ENCODE peak calls at places on chromosomes 1 and 21, in ten cellular contexts. Y is stimulated activated CD4-positive, alpha-beta T cell treated with anti-CD3 and anti-CD28 coated beads, Interleukin-4, amount 100 ng/mL, for 48 hours; W is choroid plexus epithelial cell; J is neural progenitor cell; A is HEK293T; S is trophoblast cell; C is activated naive CD8-positive, alpha-beta T cell treated with anti-CD3 and anti-CD28 coated beads, Interleukin-2, amount 50 U/mL, for 24 hours; X is cardiac muscle cell; L is glomerular endothelial cell; Z is left ventricle myocardium inferior. D is an unnamed sample.

GRCh38 chr1:182206628-182207239 is 145.2 kb upstream of the ZNF648 start:
- DNase-seq in Y (no peak), W (no peak), J (peak), A (no peak), S (no peak), C (no peak), X (peak), L (no peak), Z (peak), D (no peak)

GRCh38 chr1:38788937-38789336 is 70.6 kb downstream of the RRAGC start:
- DNase-seq in Y (no peak), W (no peak), J (no peak), A (no peak), S (no peak), C (no peak), X (no peak), L (no peak), Z (no peak), D (peak)

GRCh38 chr1:205287076-205287475 is 34.5 kb downstream of the NUAK2 start:
- DNase-seq in Y (no peak), W (no peak), J (no peak), A (no peak), S (no peak), C (no peak), X (no peak), L (no peak), Z (no peak), D (no peak)

GRCh38 chr1:153728305-153729066 is 636 bp downstream of the INTS3 start:
- DNase-seq in Y (no peak), W (peak), J (peak), A (peak), S (peak), C (peak), X (peak), L (no peak), Z (peak), D (peak)

GRCh38 chr1:236394905-236395779 is 1.1 kb downstream of the EDARADD start:
- DNase-seq in Y (peak), W (peak), J (peak), A (peak), S (peak), C (peak), X (peak), L (no peak), Z (peak), D (peak)

GRCh38 chr1:54716299-54717047 is 812 bp downstream of the TTC4 start:
- DNase-seq in Y (peak), W (peak), J (no peak), A (no peak), S (no peak), C (no peak), X (no peak), L (peak), Z (no peak), D (no peak)

GRCh38 chr21:33762798-33763572 is 120.7 kb downstream of the ITSN1 start:
- DNase-seq in Y (no peak), W (peak), J (no peak), A (no peak), S (peak), C (no peak), X (peak), L (no peak), Z (no peak), D (no peak)

GRCh38 chr1:53510215-53510614 is 51.0 kb downstream of the DMRTB1 start:
- DNase-seq in Y (no peak), W (no peak), J (no peak), A (no peak), S (no peak), C (no peak), X (no peak), L (no peak), Z (no peak), D (no peak)

GRCh38 chr1:25011966-25012625 is 82.0 kb upstream of the RUNX3 start:
- DNase-seq in Y (no peak), W (no peak), J (no peak), A (no peak), S (no peak), C (no peak), X (no peak), L (no peak), Z (no peak), D (no peak)

GRCh38 chr1:11860083-11860482 is 1.3 kb upstream of the NPPB start:
- DNase-seq in Y (no peak), W (no peak), J (no peak), A (no peak), S (peak), C (no peak), X (no peak), L (no peak), Z (no peak), D (no peak)

GRCh38 chr1:38586993-38587646 is 272.5 kb downstream of the RRAGC start:
- DNase-seq in Y (peak), W (peak), J (peak), A (peak), S (peak), C (peak), X (peak), L (no peak), Z (peak), D (no peak)

GRCh38 chr1:1298861-1299685 is 8.7 kb downstream of the ACAP3 start:
- DNase-seq in Y (no peak), W (no peak), J (peak), A (no peak), S (no peak), C (no peak), X (no peak), L (no peak), Z (no peak), D (peak)

GRCh38 chr1:194013561-194013960 is 827.1 kb upstream of the B3GALT2 start:
- DNase-seq in Y (no peak), W (peak), J (no peak), A (no peak), S (no peak), C (no peak), X (peak), L (no peak), Z (no peak), D (no peak)

GRCh38 chr1:18079941-18080340 is 27.7 kb upstream of the IGSF21 start:
- DNase-seq in Y (no peak), W (no peak), J (peak), A (no peak), S (no peak), C (no peak), X (no peak), L (no peak), Z (no peak), D (no peak)

GRCh38 chr1:25544819-25545218 is 1.4 kb downstream of the LDLRAP1 start:
- DNase-seq in Y (no peak), W (no peak), J (no peak), A (no peak), S (no peak), C (no peak), X (no peak), L (no peak), Z (no peak), D (no peak)

GRCh38 chr1:9737057-9737456 is 85.5 kb downstream of the PIK3CD start:
- DNase-seq in Y (no peak), W (no peak), J (no peak), A (no peak), S (peak), C (no peak), X (no peak), L (no peak), Z (no peak), D (no peak)

GRCh38 chr1:75632350-75632949 is 21.5 kb upstream of the SLC44A5 start:
- DNase-seq in Y (no peak), W (peak), J (peak), A (peak), S (peak), C (no peak), X (peak), L (no peak), Z (no peak), D (peak)

GRCh38 chr1:154263465-154264332 is 8.7 kb upstream of the HAX1 start:
- DNase-seq in Y (no peak), W (no peak), J (no peak), A (no peak), S (peak), C (no peak), X (no peak), L (no peak), Z (no peak), D (no peak)

GRCh38 chr1:181396171-181396670 is 87.1 kb upstream of the CACNA1E start:
- DNase-seq in Y (peak), W (no peak), J (no peak), A (no peak), S (no peak), C (peak), X (no peak), L (no peak), Z (no peak), D (no peak)